ENCODE peak calls at places on chromosomes 4 and X, in four cellular contexts. One of them, this sample, is unnamed.

GRCh38 chr4:130172156-130172555 is 1076.2 kb downstream of the C4orf33 start:
- DNase-seq in HepG2: no peak
- DNase-seq in GM12878: no peak
- DNase-seq in H1: no peak
- DNase-seq in this sample: no peak

GRCh38 chr4:160580581-160580980 is 1477.7 kb downstream of the RAPGEF2 start:
- DNase-seq in HepG2: no peak
- DNase-seq in GM12878: no peak
- DNase-seq in H1: no peak
- DNase-seq in this sample: no peak

GRCh38 chr4:97867557-97868091 is 275.7 kb downstream of the STPG2 start:
- DNase-seq in HepG2: no peak
- DNase-seq in GM12878: no peak
- DNase-seq in H1: no peak
- DNase-seq in this sample: no peak

GRCh38 chrX:110218591-110218990 is 99.3 kb downstream of the AMMECR1 start:
- DNase-seq in HepG2: no peak
- DNase-seq in GM12878: no peak
- DNase-seq in H1: no peak
- DNase-seq in this sample: no peak

GRCh38 chrX:138777230-138777629 is 65.7 kb upstream of the FGF13 start:
- DNase-seq in HepG2: no peak
- DNase-seq in GM12878: no peak
- DNase-seq in H1: peak
- DNase-seq in this sample: no peak

GRCh38 chr4:130478406-130478805 is 1382.5 kb downstream of the C4orf33 start:
- DNase-seq in HepG2: no peak
- DNase-seq in GM12878: no peak
- DNase-seq in H1: no peak
- DNase-seq in this sample: no peak

GRCh38 chrX:103817502-103817901 is 14.6 kb downstream of the RAB9B start:
- DNase-seq in HepG2: peak
- DNase-seq in GM12878: peak
- DNase-seq in H1: no peak
- DNase-seq in this sample: no peak

GRCh38 chr4:156672924-156673323 is 298.7 kb downstream of the PDGFC start:
- DNase-seq in HepG2: no peak
- DNase-seq in GM12878: no peak
- DNase-seq in H1: no peak
- DNase-seq in this sample: no peak

GRCh38 chrX:154321624-154322023 is 26.0 kb downstream of the TKTL1 start:
- DNase-seq in HepG2: peak
- DNase-seq in GM12878: no peak
- DNase-seq in H1: no peak
- DNase-seq in this sample: no peak

GRCh38 chr4:99002274-99002673 is 6.8 kb downstream of the METAP1 start:
- DNase-seq in HepG2: no peak
- DNase-seq in GM12878: no peak
- DNase-seq in H1: no peak
- DNase-seq in this sample: no peak

GRCh38 chr4:150583287-150584197 is 1.6 kb downstream of the MAB21L2 start:
- DNase-seq in HepG2: no peak
- DNase-seq in GM12878: no peak
- DNase-seq in H1: peak
- DNase-seq in this sample: no peak

GRCh38 chr4:82648356-82648755 is 86.6 kb upstream of the TMEM150C start:
- DNase-seq in HepG2: no peak
- DNase-seq in GM12878: no peak
- DNase-seq in H1: no peak
- DNase-seq in this sample: no peak

GRCh38 chr4:175776217-175776616 is 35.8 kb downstream of the GPM6A start:
- DNase-seq in HepG2: no peak
- DNase-seq in GM12878: no peak
- DNase-seq in H1: no peak
- DNase-seq in this sample: peak

GRCh38 chr4:165301833-165302232 is 25.6 kb upstream of the MSMO1 start:
- DNase-seq in HepG2: no peak
- DNase-seq in GM12878: no peak
- DNase-seq in H1: no peak
- DNase-seq in this sample: no peak

GRCh38 chr4:68129793-68130192 is at the start of gene TMPRSS11F:
- DNase-seq in HepG2: no peak
- DNase-seq in GM12878: no peak
- DNase-seq in H1: no peak
- DNase-seq in this sample: no peak

GRCh38 chr4:26183017-26183416 is 137.8 kb upstream of the RBPJ start:
- DNase-seq in HepG2: no peak
- DNase-seq in GM12878: no peak
- DNase-seq in H1: no peak
- DNase-seq in this sample: no peak

GRCh38 chr4:68326146-68326545 is 23.7 kb downstream of the YTHDC1 start:
- DNase-seq in HepG2: no peak
- DNase-seq in GM12878: no peak
- DNase-seq in H1: no peak
- DNase-seq in this sample: no peak

GRCh38 chr4:86791126-86791525 is 58.1 kb downstream of the SLC10A6 start:
- DNase-seq in HepG2: peak
- DNase-seq in GM12878: no peak
- DNase-seq in H1: peak
- DNase-seq in this sample: peak

GRCh38 chr4:178633263-178633662 is 1191.0 kb upstream of the AGA start:
- DNase-seq in HepG2: no peak
- DNase-seq in GM12878: no peak
- DNase-seq in H1: no peak
- DNase-seq in this sample: no peak

GRCh38 chr4:11675051-11675800 is 246.5 kb upstream of the HS3ST1 start:
- DNase-seq in HepG2: no peak
- DNase-seq in GM12878: no peak
- DNase-seq in H1: no peak
- DNase-seq in this sample: no peak

DNA sequence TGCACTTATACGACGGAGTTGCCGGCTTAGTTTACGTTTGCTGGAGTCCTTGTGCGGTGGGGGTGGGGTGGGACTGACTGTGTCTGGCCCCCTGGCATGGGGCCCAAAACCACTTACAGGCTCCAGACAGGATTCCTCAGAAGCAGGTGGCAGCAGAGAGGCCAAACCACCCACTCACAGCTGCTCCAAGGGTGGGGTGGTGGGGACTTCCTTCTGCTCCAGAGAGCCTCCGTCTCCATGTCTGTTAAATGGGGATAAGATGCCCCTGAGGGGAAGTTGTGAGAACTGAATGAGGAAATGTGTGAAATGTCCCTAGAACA is 36.7 kb downstream of the PSAPL1 start:
- DNase-seq in HepG2: no peak
- DNase-seq in GM12878: no peak
- DNase-seq in H1: peak
- DNase-seq in this sample: no peak
- TF ChIP-seq ZNF274 in HepG2: no peak
- TF ChIP-seq ZNF274 in GM12878: no peak
- TF ChIP-seq ZNF274 in H1: no peak
- TF ChIP-seq ZNF274 in this sample: no peak

DNA sequence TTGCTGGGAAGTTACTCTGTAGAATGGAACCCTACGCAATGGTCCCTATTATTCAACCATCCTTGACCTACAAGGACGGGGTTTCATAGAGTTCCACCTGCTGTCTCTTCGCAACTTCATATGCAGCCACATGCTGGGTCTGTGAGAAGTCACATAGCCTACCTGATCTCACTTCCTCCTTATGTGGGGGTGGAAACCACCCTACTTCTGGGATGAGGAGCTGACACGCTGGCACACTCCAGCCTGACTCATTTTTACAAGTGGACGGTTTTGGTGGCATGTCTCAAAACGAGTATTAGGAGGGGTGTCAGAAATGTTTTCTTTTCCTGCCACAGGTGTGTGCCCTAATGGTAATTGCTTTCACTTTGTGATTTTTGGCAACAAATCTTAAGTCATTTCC is 36.8 kb upstream of the ARSD start:
- DNase-seq in HepG2: no peak
- DNase-seq in GM12878: no peak
- DNase-seq in H1: no peak
- DNase-seq in this sample: no peak
- TF ChIP-seq SUZ12 in HepG2: no peak
- TF ChIP-seq SUZ12 in GM12878: no peak
- TF ChIP-seq SUZ12 in H1: no peak
- TF ChIP-seq SUZ12 in this sample: no peak

GRCh38 chr4:173256825-173257224 is 77.3 kb downstream of the HMGB2 start:
- DNase-seq in HepG2: no peak
- DNase-seq in GM12878: no peak
- DNase-seq in H1: no peak
- DNase-seq in this sample: no peak
- H3K4me3 ChIP-seq in HepG2: no peak
- H3K4me3 ChIP-seq in GM12878: no peak
- H3K4me3 ChIP-seq in H1: no peak
- H3K4me3 ChIP-seq in this sample: no peak

GRCh38 chr4:71711044-71711984 is 72.6 kb downstream of the GC start:
- DNase-seq in HepG2: no peak
- DNase-seq in GM12878: no peak
- DNase-seq in H1: no peak
- DNase-seq in this sample: no peak

GRCh38 chr4:71709961-71710360 is 73.9 kb downstream of the GC start:
- DNase-seq in HepG2: no peak
- DNase-seq in GM12878: no peak
- DNase-seq in H1: no peak
- DNase-seq in this sample: no peak

GRCh38 chr4:71711985-71712348 is 71.9 kb downstream of the GC start:
- DNase-seq in HepG2: no peak
- DNase-seq in GM12878: no peak
- DNase-seq in H1: no peak
- DNase-seq in this sample: no peak

GRCh38 chr4:71713611-71714203 is 70.2 kb downstream of the GC start:
- DNase-seq in HepG2: peak
- DNase-seq in GM12878: no peak
- DNase-seq in H1: no peak
- DNase-seq in this sample: no peak
- TF ChIP-seq ZNF274 in HepG2: no peak
- TF ChIP-seq ZNF274 in GM12878: no peak
- TF ChIP-seq ZNF274 in H1: no peak
- TF ChIP-seq ZNF274 in this sample: no peak

DNA sequence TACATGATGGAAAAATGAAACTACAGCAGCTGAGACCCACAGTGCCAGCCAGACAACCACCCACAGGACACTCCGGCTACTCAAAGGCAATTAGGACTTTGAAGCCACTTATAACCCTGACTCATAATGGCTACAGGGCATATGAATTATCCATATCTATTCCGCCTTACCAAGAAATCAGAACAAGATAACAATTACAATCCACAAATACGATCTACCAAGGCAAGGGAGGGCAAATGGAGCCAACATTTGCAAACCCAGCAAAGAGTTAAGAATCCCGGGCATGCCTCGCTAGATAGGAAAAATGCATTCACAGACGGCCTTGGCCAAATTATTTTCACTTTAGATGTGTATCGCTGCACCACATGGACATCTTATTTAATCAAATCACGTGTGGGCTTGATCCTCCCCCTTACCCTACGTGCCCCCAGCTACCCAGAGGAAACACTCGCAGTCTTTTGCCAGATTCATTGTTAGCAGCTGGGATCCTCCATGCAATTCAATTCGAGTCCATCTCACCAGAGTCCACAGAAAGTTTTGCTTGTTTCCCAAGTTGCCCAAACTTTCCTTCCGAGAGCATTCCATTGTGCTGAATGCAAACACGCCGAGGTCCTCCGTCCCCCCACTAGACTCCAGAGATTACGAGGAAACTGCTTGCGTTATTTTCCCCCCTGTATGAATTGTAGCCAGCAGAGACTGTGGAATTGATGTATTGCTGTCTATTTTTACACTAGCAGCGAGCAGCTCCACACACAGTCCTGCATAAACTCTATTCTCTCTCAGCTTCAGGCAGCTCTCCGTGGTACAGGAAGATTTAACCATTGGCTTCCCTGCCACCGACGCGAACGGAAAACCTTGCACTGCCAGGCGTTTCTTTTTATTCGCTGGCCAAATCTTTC is 1.2 kb downstream of the PPARGC1A start:
- DNase-seq in HepG2: peak
- DNase-seq in GM12878: no peak
- DNase-seq in H1: no peak
- DNase-seq in this sample: no peak
- TF ChIP-seq SUZ12 in HepG2: no peak
- TF ChIP-seq SUZ12 in GM12878: no peak
- TF ChIP-seq SUZ12 in H1: no peak
- TF ChIP-seq SUZ12 in this sample: no peak

GRCh38 chr4:184395451-184395917 is 78.9 kb downstream of the IRF2 start:
- DNase-seq in HepG2: no peak
- DNase-seq in GM12878: no peak
- DNase-seq in H1: no peak
- DNase-seq in this sample: no peak
- H3K4me3 ChIP-seq in HepG2: no peak
- H3K4me3 ChIP-seq in GM12878: peak
- H3K4me3 ChIP-seq in H1: no peak
- H3K4me3 ChIP-seq in this sample: no peak